ENCODE peak calls at places on chromosomes 13 and 19, in eight cellular contexts. S is ovary, H is breast epithelium, Q is fibroblast of lung, I is Caco-2, L is GM12878, X is tibial nerve, R is uterus. N is an unnamed sample.

GRCh38 chr13:58583961-58584360 is 952.4 kb downstream of the PCDH17 start:
- DNase-seq in Q (peak; percentile 6), X (no peak), S (no peak), I (no peak), R (no peak), L (no peak), H (no peak), N (no peak)

GRCh38 chr13:113187263-113187669 is 21.2 kb downstream of the PCID2 start:
- DNase-seq in X (peak; percentile 72), Q (peak; percentile 99), S (peak; percentile 69), R (peak; percentile 71), H (no peak), L (no peak), I (peak; percentile 60), N (no peak)

GRCh38 chr13:46607768-46608553 is 55.0 kb downstream of the LRCH1 start:
- DNase-seq in I (peak; percentile 76), L (no peak), Q (no peak), X (no peak), S (no peak), H (no peak), R (no peak), N (no peak)

GRCh38 chr13:76503756-76504155 is 382.4 kb downstream of the KCTD12 start:
- DNase-seq in R (no peak), Q (no peak), X (no peak), I (no peak), S (no peak), H (no peak), L (no peak), N (no peak)

GRCh38 chr13:44578064-44578394 is 1.9 kb upstream of the TSC22D1 start:
- DNase-seq in H (no peak), I (no peak), S (no peak), Q (peak; percentile 50), R (no peak), X (peak; percentile 20), L (no peak), N (no peak)

GRCh38 chr19:40147693-40148347 is 43.4 kb upstream of the MAP3K10 start:
- DNase-seq in X (no peak), H (no peak), I (no peak), Q (peak; percentile 71), L (no peak), S (no peak), R (no peak), N (no peak)

GRCh38 chr13:98450012-98450411 is 126.9 kb downstream of the STK24 start:
- DNase-seq in L (no peak), I (no peak), S (no peak), R (no peak), X (no peak), H (no peak), Q (peak; percentile 36), N (no peak)

GRCh38 chr13:50119593-50119992 is 104.3 kb downstream of the KCNRG start:
- DNase-seq in S (no peak), I (no peak), L (no peak), Q (peak; percentile 39), X (no peak), H (no peak), R (no peak), N (no peak)

GRCh38 chr19:15495151-15495550 is 13.2 kb upstream of the CYP4F22 start:
- DNase-seq in L (no peak), I (no peak), Q (no peak), R (no peak), S (no peak), X (no peak), H (no peak), N (no peak)

GRCh38 chr13:51882570-51883225 is 20.9 kb downstream of the CCDC70 start:
- DNase-seq in H (no peak), R (no peak), S (no peak), X (no peak), I (no peak), Q (no peak), L (no peak), N (no peak)

GRCh38 chr13:29745704-29746103 is 104.7 kb downstream of the UBL3 start:
- DNase-seq in S (no peak), X (no peak), H (no peak), L (no peak), I (no peak), Q (no peak), R (no peak), N (no peak)

GRCh38 chr13:29746167-29746677 is 104.2 kb downstream of the UBL3 start:
- DNase-seq in S (no peak), L (no peak), R (no peak), X (no peak), Q (no peak), I (no peak), H (no peak), N (no peak)

GRCh38 chr13:29750178-29750530 is 100.3 kb downstream of the UBL3 start:
- DNase-seq in R (no peak), Q (no peak), X (no peak), L (no peak), S (no peak), H (no peak), I (no peak), N (no peak)

GRCh38 chr13:29749401-29750177 is 100.8 kb downstream of the UBL3 start:
- DNase-seq in L (no peak), S (no peak), Q (peak; percentile 27), X (no peak), R (no peak), H (no peak), I (no peak), N (no peak)

DNA sequence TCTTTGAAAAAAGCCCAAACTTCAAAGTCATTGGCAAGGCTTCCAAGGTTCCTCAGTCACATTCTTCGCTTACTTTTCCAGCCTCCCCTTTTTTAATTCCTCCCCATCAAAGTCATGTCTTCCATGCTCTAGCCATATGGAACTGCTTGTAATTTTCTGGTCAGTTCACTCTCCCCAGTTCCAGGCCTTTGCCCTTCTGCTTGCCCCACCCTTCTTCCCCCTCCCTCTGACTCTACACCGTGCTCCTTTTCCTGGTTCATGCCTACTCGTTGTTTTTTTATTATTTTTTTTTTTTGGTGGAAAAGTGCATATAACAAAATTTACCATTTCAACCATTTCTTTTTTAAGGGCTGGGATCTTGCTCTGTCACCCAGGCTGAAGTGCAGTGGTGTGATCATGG is 102.3 kb downstream of the UBL3 start:
- DNase-seq in L (no peak), R (no peak), H (no peak), Q (no peak), I (no peak), X (no peak), S (no peak), N (no peak)
- H3K4me3 ChIP-seq in L (no peak overlapping the region), R (no peak overlapping the region), H (no peak overlapping the region), Q (no peak overlapping the region), I (no peak overlapping the region), X (no peak overlapping the region), S (no peak overlapping the region), N (no peak overlapping the region)

GRCh38 chr19:46410205-46411087 is 2.9 kb downstream of the CCDC8 start:
- DNase-seq in Q (no peak), I (no peak), H (no peak), L (no peak), X (no peak), S (no peak), R (no peak), N (no peak)

GRCh38 chr19:46412983-46413261 is 442 bp downstream of the CCDC8 start:
- DNase-seq in S (no peak), H (no peak), X (no peak), Q (no peak), I (no peak), L (no peak), R (no peak), N (no peak)

GRCh38 chr19:46413262-46414031 is at the start of gene CCDC8:
- DNase-seq in H (peak; percentile 73), L (no peak), I (no peak), R (peak; percentile 95), Q (peak; percentile 98), S (peak; percentile 97), X (peak; percentile 41), N (no peak)

GRCh38 chr19:46411088-46412033 is 2.0 kb downstream of the CCDC8 start:
- DNase-seq in S (no peak), Q (no peak), X (no peak), H (no peak), L (no peak), I (no peak), R (no peak), N (no peak)

DNA sequence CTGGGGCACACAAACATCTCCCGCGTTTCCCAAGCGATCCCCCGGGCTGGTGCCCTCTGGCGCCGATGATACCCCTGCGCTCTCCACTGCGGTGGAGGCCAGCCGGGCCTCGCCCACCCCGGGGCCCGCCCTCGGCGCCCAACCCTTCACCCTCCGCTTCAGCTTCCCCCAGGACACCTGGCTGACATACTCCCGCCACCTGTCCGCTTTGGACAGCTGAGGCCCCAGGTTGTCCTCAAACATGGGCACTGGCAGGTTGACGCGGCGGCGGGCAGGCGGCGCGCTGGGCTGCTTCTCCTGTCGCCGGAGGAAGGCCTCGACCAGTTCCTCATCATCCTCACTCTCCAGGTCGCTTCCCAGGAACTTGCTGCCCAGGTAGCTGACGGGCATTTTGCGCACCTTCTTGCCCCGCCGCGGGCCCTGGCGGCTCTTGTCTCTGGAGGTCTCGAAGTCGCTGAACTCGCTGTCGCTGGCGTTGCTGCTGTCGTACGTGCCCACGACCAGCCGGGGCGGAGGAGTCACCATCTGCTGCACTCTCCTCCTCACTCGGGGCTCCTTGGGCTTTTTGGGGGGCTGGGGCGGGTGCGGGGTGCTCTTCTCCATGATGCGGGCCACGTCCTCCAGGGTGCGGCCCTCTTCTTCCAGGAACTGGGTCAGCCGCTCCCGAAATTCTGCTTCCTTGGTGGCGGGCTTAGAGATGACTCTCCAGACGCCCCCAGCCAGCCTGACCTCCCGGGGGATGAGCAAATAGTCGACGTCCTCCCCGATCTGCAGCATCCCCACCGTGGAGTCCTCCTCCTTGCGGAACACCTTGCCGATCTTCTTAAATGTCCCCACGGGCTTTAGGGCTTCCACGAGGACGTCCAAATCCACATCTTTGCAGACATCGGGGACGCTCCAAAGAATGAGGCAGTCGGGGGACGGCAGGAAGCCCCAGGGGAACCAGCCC is 1.1 kb downstream of the CCDC8 start:
- DNase-seq in H (no peak), X (no peak), L (no peak), R (no peak), Q (no peak), I (no peak), S (no peak), N (no peak)
- TF ChIP-seq CTCF in H (no peak), X (no peak), L (no peak), R (no peak), Q (no peak), I (no peak), S (no peak), N (no peak)

GRCh38 chr19:35931161-35931873 is 4.9 kb upstream of the LRFN3 start:
- DNase-seq in R (peak; percentile 99), I (peak; percentile 100), X (peak; percentile 97), S (peak; percentile 99), Q (peak; percentile 99), L (peak; percentile 99), H (peak; percentile 98), N (peak; percentile 99)
- H3K4me3 ChIP-seq in R (no peak overlapping the region), I (peak overlapping the region; percentile 29), X (no peak overlapping the region), S (no peak overlapping the region), Q (no peak overlapping the region), L (peak overlapping the region; percentile 34), H (peak overlapping the region; percentile 43), N (peak overlapping the region; percentile 49)

DNA sequence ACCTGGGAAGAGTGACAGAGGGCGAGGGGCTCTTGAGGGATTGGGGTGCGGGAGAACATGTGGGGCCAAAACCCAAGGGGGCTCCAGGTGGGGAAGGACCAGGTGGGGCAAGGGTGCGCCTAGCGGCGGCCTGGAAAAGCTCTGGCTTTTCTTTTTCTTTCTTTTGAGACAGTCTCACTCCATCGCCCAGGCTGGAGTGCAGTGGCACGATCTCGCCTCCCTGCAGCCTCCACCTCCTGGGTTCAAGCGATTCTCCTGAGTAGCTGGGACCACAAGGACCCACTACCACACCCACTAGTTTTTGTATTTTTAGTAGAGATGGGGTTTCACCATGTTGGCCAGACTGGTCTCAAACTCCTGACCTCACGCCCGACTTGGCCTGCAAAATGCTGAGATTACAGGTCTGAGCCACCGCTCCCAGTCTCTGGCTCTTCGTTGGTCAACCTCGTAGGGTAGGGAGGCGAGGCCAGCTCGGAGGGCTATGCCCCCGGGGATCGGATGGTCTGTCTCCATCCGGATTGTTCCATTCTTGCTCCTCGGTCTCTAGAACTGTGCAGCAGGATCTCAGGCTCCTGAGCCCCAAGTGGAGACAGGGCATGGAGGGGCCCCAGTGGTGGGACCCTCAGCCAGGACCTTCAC is 3.7 kb downstream of the GADD45B start:
- DNase-seq in I (no peak), X (no peak), S (no peak), H (no peak), L (no peak), R (no peak), Q (no peak), N (no peak)
- TF ChIP-seq CTCF in I (no peak), X (no peak), S (no peak), H (no peak), L (peak; percentile 41), R (no peak), Q (no peak), N (peak; percentile 78)

N was measured in GM12864.